ENCODE peak calls at places on chromosomes 5 and 9, in seven cellular contexts. One of them, this sample, is unnamed.

GRCh38 chr5:159915913-159916840 is at the start of gene ADRA1B:
- DNase-seq in dorsolateral prefrontal cortex: peak
- DNase-seq in ELF-1: peak
- DNase-seq in SK-N-DZ: peak
- DNase-seq in LoVo: peak
- DNase-seq in EL: peak
- DNase-seq in activated CD4-positive, alpha-beta T cell treated with anti-CD3 and anti-CD28 coated beads, Interleukin-2, amount 50 U/mL, for 24 hours: peak
- DNase-seq in this sample: no peak

GRCh38 chr5:94707359-94707758 is 88.9 kb downstream of the SLF1 start:
- DNase-seq in activated CD4-positive, alpha-beta T cell treated with anti-CD3 and anti-CD28 coated beads, Interleukin-2, amount 50 U/mL, for 24 hours: no peak
- DNase-seq in dorsolateral prefrontal cortex: no peak
- DNase-seq in EL: no peak
- DNase-seq in ELF-1: no peak
- DNase-seq in LoVo: no peak
- DNase-seq in SK-N-DZ: no peak
- DNase-seq in this sample: no peak

GRCh38 chr5:161676109-161676508 is 9.4 kb upstream of the GABRA6 start:
- DNase-seq in LoVo: peak
- DNase-seq in ELF-1: peak
- DNase-seq in EL: no peak
- DNase-seq in dorsolateral prefrontal cortex: no peak
- DNase-seq in SK-N-DZ: peak
- DNase-seq in activated CD4-positive, alpha-beta T cell treated with anti-CD3 and anti-CD28 coated beads, Interleukin-2, amount 50 U/mL, for 24 hours: no peak
- DNase-seq in this sample: no peak

GRCh38 chr5:177509361-177509951 is at the start of gene DOK3:
- DNase-seq in EL: no peak
- DNase-seq in SK-N-DZ: no peak
- DNase-seq in activated CD4-positive, alpha-beta T cell treated with anti-CD3 and anti-CD28 coated beads, Interleukin-2, amount 50 U/mL, for 24 hours: no peak
- DNase-seq in ELF-1: no peak
- DNase-seq in dorsolateral prefrontal cortex: no peak
- DNase-seq in LoVo: no peak
- DNase-seq in this sample: no peak

GRCh38 chr9:70374962-70375618 is 39.4 kb downstream of the KLF9 start:
- DNase-seq in dorsolateral prefrontal cortex: no peak
- DNase-seq in LoVo: no peak
- DNase-seq in EL: no peak
- DNase-seq in ELF-1: no peak
- DNase-seq in SK-N-DZ: no peak
- DNase-seq in activated CD4-positive, alpha-beta T cell treated with anti-CD3 and anti-CD28 coated beads, Interleukin-2, amount 50 U/mL, for 24 hours: no peak
- DNase-seq in this sample: no peak

GRCh38 chr5:75380099-75380498 is 43.1 kb downstream of the HMGCR start:
- DNase-seq in SK-N-DZ: no peak
- DNase-seq in EL: no peak
- DNase-seq in ELF-1: no peak
- DNase-seq in dorsolateral prefrontal cortex: no peak
- DNase-seq in LoVo: no peak
- DNase-seq in activated CD4-positive, alpha-beta T cell treated with anti-CD3 and anti-CD28 coated beads, Interleukin-2, amount 50 U/mL, for 24 hours: no peak
- DNase-seq in this sample: no peak

GRCh38 chr5:1005904-1006655 is 2.5 kb upstream of the NKD2 start:
- DNase-seq in EL: no peak
- DNase-seq in dorsolateral prefrontal cortex: peak
- DNase-seq in ELF-1: no peak
- DNase-seq in activated CD4-positive, alpha-beta T cell treated with anti-CD3 and anti-CD28 coated beads, Interleukin-2, amount 50 U/mL, for 24 hours: no peak
- DNase-seq in LoVo: no peak
- DNase-seq in SK-N-DZ: no peak
- DNase-seq in this sample: no peak

GRCh38 chr9:104795082-104795481 is 31.2 kb downstream of the NIPSNAP3B start:
- DNase-seq in LoVo: no peak
- DNase-seq in EL: no peak
- DNase-seq in ELF-1: no peak
- DNase-seq in SK-N-DZ: no peak
- DNase-seq in dorsolateral prefrontal cortex: no peak
- DNase-seq in activated CD4-positive, alpha-beta T cell treated with anti-CD3 and anti-CD28 coated beads, Interleukin-2, amount 50 U/mL, for 24 hours: no peak
- DNase-seq in this sample: no peak

GRCh38 chr5:138565100-138565821 is 9.9 kb downstream of the HSPA9 start:
- DNase-seq in SK-N-DZ: no peak
- DNase-seq in EL: no peak
- DNase-seq in dorsolateral prefrontal cortex: no peak
- DNase-seq in LoVo: no peak
- DNase-seq in activated CD4-positive, alpha-beta T cell treated with anti-CD3 and anti-CD28 coated beads, Interleukin-2, amount 50 U/mL, for 24 hours: no peak
- DNase-seq in ELF-1: no peak
- DNase-seq in this sample: no peak

GRCh38 chr9:107389617-107390071 is 99.9 kb downstream of the KLF4 start:
- DNase-seq in EL: peak
- DNase-seq in SK-N-DZ: no peak
- DNase-seq in LoVo: peak
- DNase-seq in dorsolateral prefrontal cortex: no peak
- DNase-seq in activated CD4-positive, alpha-beta T cell treated with anti-CD3 and anti-CD28 coated beads, Interleukin-2, amount 50 U/mL, for 24 hours: no peak
- DNase-seq in ELF-1: no peak
- DNase-seq in this sample: peak

GRCh38 chr9:6641961-6642360 is 3.6 kb downstream of the GLDC start:
- DNase-seq in ELF-1: no peak
- DNase-seq in LoVo: no peak
- DNase-seq in SK-N-DZ: no peak
- DNase-seq in EL: no peak
- DNase-seq in activated CD4-positive, alpha-beta T cell treated with anti-CD3 and anti-CD28 coated beads, Interleukin-2, amount 50 U/mL, for 24 hours: no peak
- DNase-seq in dorsolateral prefrontal cortex: no peak
- DNase-seq in this sample: no peak

GRCh38 chr9:129220771-129221170 is 42.7 kb upstream of the IER5L start:
- DNase-seq in activated CD4-positive, alpha-beta T cell treated with anti-CD3 and anti-CD28 coated beads, Interleukin-2, amount 50 U/mL, for 24 hours: no peak
- DNase-seq in EL: no peak
- DNase-seq in LoVo: no peak
- DNase-seq in ELF-1: no peak
- DNase-seq in dorsolateral prefrontal cortex: no peak
- DNase-seq in SK-N-DZ: no peak
- DNase-seq in this sample: no peak

GRCh38 chr9:115132648-115133047 is 14.7 kb upstream of the TNC start:
- DNase-seq in activated CD4-positive, alpha-beta T cell treated with anti-CD3 and anti-CD28 coated beads, Interleukin-2, amount 50 U/mL, for 24 hours: no peak
- DNase-seq in SK-N-DZ: no peak
- DNase-seq in ELF-1: no peak
- DNase-seq in EL: no peak
- DNase-seq in dorsolateral prefrontal cortex: no peak
- DNase-seq in LoVo: no peak
- DNase-seq in this sample: no peak

GRCh38 chr5:157799578-157799977 is 56.1 kb downstream of the LSM11 start:
- DNase-seq in activated CD4-positive, alpha-beta T cell treated with anti-CD3 and anti-CD28 coated beads, Interleukin-2, amount 50 U/mL, for 24 hours: no peak
- DNase-seq in ELF-1: no peak
- DNase-seq in LoVo: no peak
- DNase-seq in EL: no peak
- DNase-seq in dorsolateral prefrontal cortex: no peak
- DNase-seq in SK-N-DZ: no peak
- DNase-seq in this sample: no peak

GRCh38 chr5:89338935-89339334 is 456.0 kb upstream of the MEF2C start:
- DNase-seq in LoVo: no peak
- DNase-seq in activated CD4-positive, alpha-beta T cell treated with anti-CD3 and anti-CD28 coated beads, Interleukin-2, amount 50 U/mL, for 24 hours: no peak
- DNase-seq in EL: peak
- DNase-seq in ELF-1: no peak
- DNase-seq in dorsolateral prefrontal cortex: no peak
- DNase-seq in SK-N-DZ: no peak
- DNase-seq in this sample: peak

GRCh38 chr5:176762489-176762888 is 47.9 kb upstream of the UNC5A start:
- DNase-seq in SK-N-DZ: no peak
- DNase-seq in ELF-1: no peak
- DNase-seq in activated CD4-positive, alpha-beta T cell treated with anti-CD3 and anti-CD28 coated beads, Interleukin-2, amount 50 U/mL, for 24 hours: no peak
- DNase-seq in LoVo: peak
- DNase-seq in dorsolateral prefrontal cortex: no peak
- DNase-seq in EL: no peak
- DNase-seq in this sample: no peak

GRCh38 chr5:11797132-11797531 is 107.1 kb downstream of the CTNND2 start:
- DNase-seq in LoVo: no peak
- DNase-seq in activated CD4-positive, alpha-beta T cell treated with anti-CD3 and anti-CD28 coated beads, Interleukin-2, amount 50 U/mL, for 24 hours: no peak
- DNase-seq in EL: no peak
- DNase-seq in ELF-1: no peak
- DNase-seq in SK-N-DZ: no peak
- DNase-seq in dorsolateral prefrontal cortex: no peak
- DNase-seq in this sample: no peak

GRCh38 chr5:134517553-134517952 is 7.9 kb upstream of the JADE2 start:
- DNase-seq in EL: no peak
- DNase-seq in dorsolateral prefrontal cortex: no peak
- DNase-seq in ELF-1: no peak
- DNase-seq in LoVo: no peak
- DNase-seq in activated CD4-positive, alpha-beta T cell treated with anti-CD3 and anti-CD28 coated beads, Interleukin-2, amount 50 U/mL, for 24 hours: no peak
- DNase-seq in SK-N-DZ: no peak
- DNase-seq in this sample: no peak

GRCh38 chr5:90473321-90474234 is 993 bp downstream of the MBLAC2 start:
- DNase-seq in SK-N-DZ: peak
- DNase-seq in LoVo: peak
- DNase-seq in ELF-1: peak
- DNase-seq in dorsolateral prefrontal cortex: no peak
- DNase-seq in activated CD4-positive, alpha-beta T cell treated with anti-CD3 and anti-CD28 coated beads, Interleukin-2, amount 50 U/mL, for 24 hours: peak
- DNase-seq in EL: peak
- DNase-seq in this sample: no peak

GRCh38 chr5:122259995-122260394 is 52.0 kb upstream of the SNCAIP start:
- DNase-seq in LoVo: no peak
- DNase-seq in EL: peak
- DNase-seq in dorsolateral prefrontal cortex: no peak
- DNase-seq in activated CD4-positive, alpha-beta T cell treated with anti-CD3 and anti-CD28 coated beads, Interleukin-2, amount 50 U/mL, for 24 hours: no peak
- DNase-seq in SK-N-DZ: no peak
- DNase-seq in ELF-1: no peak
- DNase-seq in this sample: peak

GRCh38 chr5:142747034-142747433 is 23.1 kb upstream of the ARHGAP26 start:
- DNase-seq in SK-N-DZ: no peak
- DNase-seq in activated CD4-positive, alpha-beta T cell treated with anti-CD3 and anti-CD28 coated beads, Interleukin-2, amount 50 U/mL, for 24 hours: no peak
- DNase-seq in EL: no peak
- DNase-seq in ELF-1: no peak
- DNase-seq in LoVo: no peak
- DNase-seq in dorsolateral prefrontal cortex: no peak
- DNase-seq in this sample: no peak

GRCh38 chr9:89791754-89792153 is 186.9 kb downstream of the GADD45G start:
- DNase-seq in activated CD4-positive, alpha-beta T cell treated with anti-CD3 and anti-CD28 coated beads, Interleukin-2, amount 50 U/mL, for 24 hours: no peak
- DNase-seq in SK-N-DZ: no peak
- DNase-seq in dorsolateral prefrontal cortex: no peak
- DNase-seq in ELF-1: peak
- DNase-seq in LoVo: no peak
- DNase-seq in EL: no peak
- DNase-seq in this sample: no peak

GRCh38 chr9:126327016-126327749 is 554 bp downstream of the MVB12B start:
- DNase-seq in dorsolateral prefrontal cortex: no peak
- DNase-seq in LoVo: no peak
- DNase-seq in ELF-1: peak
- DNase-seq in activated CD4-positive, alpha-beta T cell treated with anti-CD3 and anti-CD28 coated beads, Interleukin-2, amount 50 U/mL, for 24 hours: peak
- DNase-seq in EL: peak
- DNase-seq in SK-N-DZ: peak
- DNase-seq in this sample: no peak

GRCh38 chr5:58542709-58543108 is 40.2 kb upstream of the RAB3C start:
- DNase-seq in activated CD4-positive, alpha-beta T cell treated with anti-CD3 and anti-CD28 coated beads, Interleukin-2, amount 50 U/mL, for 24 hours: no peak
- DNase-seq in dorsolateral prefrontal cortex: no peak
- DNase-seq in SK-N-DZ: no peak
- DNase-seq in ELF-1: peak
- DNase-seq in LoVo: no peak
- DNase-seq in EL: no peak
- DNase-seq in this sample: no peak

GRCh38 chr9:114364123-114364522 is 23.7 kb downstream of the AKNA start:
- DNase-seq in SK-N-DZ: no peak
- DNase-seq in EL: peak
- DNase-seq in activated CD4-positive, alpha-beta T cell treated with anti-CD3 and anti-CD28 coated beads, Interleukin-2, amount 50 U/mL, for 24 hours: no peak
- DNase-seq in LoVo: no peak
- DNase-seq in dorsolateral prefrontal cortex: no peak
- DNase-seq in ELF-1: no peak
- DNase-seq in this sample: peak

GRCh38 chr5:98763001-98763630 is 10.3 kb upstream of the RGMB start:
- DNase-seq in ELF-1: peak
- DNase-seq in dorsolateral prefrontal cortex: no peak
- DNase-seq in SK-N-DZ: no peak
- DNase-seq in EL: peak
- DNase-seq in LoVo: no peak
- DNase-seq in activated CD4-positive, alpha-beta T cell treated with anti-CD3 and anti-CD28 coated beads, Interleukin-2, amount 50 U/mL, for 24 hours: no peak
- DNase-seq in this sample: peak

GRCh38 chr5:158848634-158849033 is 251.1 kb downstream of the EBF1 start:
- DNase-seq in EL: no peak
- DNase-seq in dorsolateral prefrontal cortex: no peak
- DNase-seq in SK-N-DZ: no peak
- DNase-seq in LoVo: no peak
- DNase-seq in ELF-1: no peak
- DNase-seq in activated CD4-positive, alpha-beta T cell treated with anti-CD3 and anti-CD28 coated beads, Interleukin-2, amount 50 U/mL, for 24 hours: no peak
- DNase-seq in this sample: no peak

GRCh38 chr5:179759961-179760541 is 27.4 kb downstream of the MAML1 start:
- DNase-seq in activated CD4-positive, alpha-beta T cell treated with anti-CD3 and anti-CD28 coated beads, Interleukin-2, amount 50 U/mL, for 24 hours: no peak
- DNase-seq in LoVo: no peak
- DNase-seq in SK-N-DZ: no peak
- DNase-seq in EL: no peak
- DNase-seq in dorsolateral prefrontal cortex: no peak
- DNase-seq in ELF-1: no peak
- DNase-seq in this sample: no peak

GRCh38 chr9:128254362-128254761 is 21.4 kb downstream of the GOLGA2 start:
- DNase-seq in LoVo: no peak
- DNase-seq in EL: no peak
- DNase-seq in dorsolateral prefrontal cortex: no peak
- DNase-seq in ELF-1: peak
- DNase-seq in SK-N-DZ: no peak
- DNase-seq in activated CD4-positive, alpha-beta T cell treated with anti-CD3 and anti-CD28 coated beads, Interleukin-2, amount 50 U/mL, for 24 hours: no peak
- DNase-seq in this sample: no peak

GRCh38 chr9:90774682-90775081 is 26.9 kb upstream of the SYK start:
- DNase-seq in ELF-1: no peak
- DNase-seq in SK-N-DZ: no peak
- DNase-seq in EL: no peak
- DNase-seq in LoVo: no peak
- DNase-seq in dorsolateral prefrontal cortex: no peak
- DNase-seq in activated CD4-positive, alpha-beta T cell treated with anti-CD3 and anti-CD28 coated beads, Interleukin-2, amount 50 U/mL, for 24 hours: no peak
- DNase-seq in this sample: no peak

GRCh38 chr9:4424891-4425290 is 65.4 kb upstream of the SLC1A1 start:
- DNase-seq in ELF-1: no peak
- DNase-seq in LoVo: no peak
- DNase-seq in EL: no peak
- DNase-seq in activated CD4-positive, alpha-beta T cell treated with anti-CD3 and anti-CD28 coated beads, Interleukin-2, amount 50 U/mL, for 24 hours: no peak
- DNase-seq in dorsolateral prefrontal cortex: no peak
- DNase-seq in SK-N-DZ: no peak
- DNase-seq in this sample: no peak

GRCh38 chr5:60822285-60822556 is 21.8 kb downstream of the ELOVL7 start:
- DNase-seq in activated CD4-positive, alpha-beta T cell treated with anti-CD3 and anti-CD28 coated beads, Interleukin-2, amount 50 U/mL, for 24 hours: no peak
- DNase-seq in SK-N-DZ: no peak
- DNase-seq in ELF-1: no peak
- DNase-seq in LoVo: no peak
- DNase-seq in EL: no peak
- DNase-seq in dorsolateral prefrontal cortex: no peak
- DNase-seq in this sample: no peak

GRCh38 chr9:126491256-126491879 is 122.4 kb upstream of the LMX1B start:
- DNase-seq in ELF-1: peak
- DNase-seq in activated CD4-positive, alpha-beta T cell treated with anti-CD3 and anti-CD28 coated beads, Interleukin-2, amount 50 U/mL, for 24 hours: no peak
- DNase-seq in EL: peak
- DNase-seq in dorsolateral prefrontal cortex: no peak
- DNase-seq in LoVo: peak
- DNase-seq in SK-N-DZ: peak
- DNase-seq in this sample: no peak

GRCh38 chr5:16957305-16958165 is 21.4 kb upstream of the MYO10 start:
- DNase-seq in dorsolateral prefrontal cortex: no peak
- DNase-seq in EL: peak
- DNase-seq in activated CD4-positive, alpha-beta T cell treated with anti-CD3 and anti-CD28 coated beads, Interleukin-2, amount 50 U/mL, for 24 hours: no peak
- DNase-seq in SK-N-DZ: no peak
- DNase-seq in ELF-1: no peak
- DNase-seq in LoVo: no peak
- DNase-seq in this sample: peak

This sample was measured in GM04503.